ENCODE peak calls at places on chromosomes 1 and 21, in four cellular contexts. One of them, this sample, is unnamed.

GRCh38 chr1:87330201-87330953 is 1.7 kb downstream of the LMO4 start:
- DNase-seq in MCF 10A: peak; percentile 43
- DNase-seq in endothelial cell: no peak
- DNase-seq in neural progenitor cell: peak; percentile 76
- DNase-seq in this sample: peak; percentile 27

GRCh38 chr1:82273816-82274215 is 473.1 kb downstream of the ADGRL2 start:
- DNase-seq in MCF 10A: no peak
- DNase-seq in endothelial cell: no peak
- DNase-seq in neural progenitor cell: no peak
- DNase-seq in this sample: no peak

GRCh38 chr1:14476170-14476955 is 122.1 kb upstream of the KAZN start:
- DNase-seq in MCF 10A: peak; percentile 8
- DNase-seq in endothelial cell: no peak
- DNase-seq in neural progenitor cell: no peak
- DNase-seq in this sample: peak; percentile 82

GRCh38 chr1:33181038-33181861 is 593 bp downstream of the TRIM62 start:
- DNase-seq in MCF 10A: peak; percentile 38
- DNase-seq in endothelial cell: peak; percentile 47
- DNase-seq in neural progenitor cell: peak; percentile 79
- DNase-seq in this sample: peak; percentile 22

GRCh38 chr1:22876359-22877111 is 96.1 kb downstream of the LACTBL1 start:
- DNase-seq in MCF 10A: peak; percentile 71
- DNase-seq in endothelial cell: peak; percentile 20
- DNase-seq in neural progenitor cell: peak; percentile 94
- DNase-seq in this sample: peak; percentile 74

GRCh38 chr1:63864224-63864623 is 90.4 kb downstream of the ROR1 start:
- DNase-seq in MCF 10A: peak; percentile 52
- DNase-seq in endothelial cell: no peak
- DNase-seq in neural progenitor cell: no peak
- DNase-seq in this sample: peak; percentile 43

GRCh38 chr1:193143285-193143684 is 21.5 kb downstream of the CDC73 start:
- DNase-seq in MCF 10A: peak; percentile 35
- DNase-seq in endothelial cell: no peak
- DNase-seq in neural progenitor cell: no peak
- DNase-seq in this sample: no peak

GRCh38 chr1:39048745-39049370 is 22.7 kb downstream of the NDUFS5 start:
- DNase-seq in MCF 10A: no peak
- DNase-seq in endothelial cell: no peak
- DNase-seq in neural progenitor cell: no peak
- DNase-seq in this sample: no peak

GRCh38 chr1:208536176-208536575 is 292.0 kb upstream of the PLXNA2 start:
- DNase-seq in MCF 10A: no peak
- DNase-seq in endothelial cell: no peak
- DNase-seq in neural progenitor cell: peak; percentile 18
- DNase-seq in this sample: peak; percentile 1

GRCh38 chr1:208520700-208521099 is 276.5 kb upstream of the PLXNA2 start:
- DNase-seq in MCF 10A: no peak
- DNase-seq in endothelial cell: no peak
- DNase-seq in neural progenitor cell: no peak
- DNase-seq in this sample: no peak

GRCh38 chr1:205700865-205701401 is 20.6 kb upstream of the SLC45A3 start:
- DNase-seq in MCF 10A: peak; percentile 33
- DNase-seq in endothelial cell: peak; percentile 51
- DNase-seq in neural progenitor cell: peak; percentile 72
- DNase-seq in this sample: no peak

GRCh38 chr1:167791281-167792209 is 69.8 kb downstream of the MPZL1 start:
- DNase-seq in MCF 10A: peak; percentile 64
- DNase-seq in endothelial cell: no peak
- DNase-seq in neural progenitor cell: peak; percentile 56
- DNase-seq in this sample: peak; percentile 87

GRCh38 chr1:108527837-108528236 is 32.1 kb upstream of the EEIG2 start:
- DNase-seq in MCF 10A: no peak
- DNase-seq in endothelial cell: no peak
- DNase-seq in neural progenitor cell: no peak
- DNase-seq in this sample: no peak

GRCh38 chr1:117606608-117607261 is 887 bp downstream of the TENT5C start:
- DNase-seq in MCF 10A: peak; percentile 35
- DNase-seq in endothelial cell: no peak
- DNase-seq in neural progenitor cell: peak; percentile 46
- DNase-seq in this sample: peak; percentile 43

GRCh38 chr1:40774266-40774998 is 9.2 kb upstream of the KCNQ4 start:
- DNase-seq in MCF 10A: peak; percentile 52
- DNase-seq in endothelial cell: peak; percentile 72
- DNase-seq in neural progenitor cell: peak; percentile 79
- DNase-seq in this sample: no peak

GRCh38 chr1:54807756-54808155 is 6.6 kb upstream of the TTC22 start:
- DNase-seq in MCF 10A: no peak
- DNase-seq in endothelial cell: no peak
- DNase-seq in neural progenitor cell: no peak
- DNase-seq in this sample: no peak

GRCh38 chr1:248807067-248807737 is 18.5 kb downstream of the SH3BP5L start:
- DNase-seq in MCF 10A: peak; percentile 66
- DNase-seq in endothelial cell: peak; percentile 36
- DNase-seq in neural progenitor cell: peak; percentile 72
- DNase-seq in this sample: no peak

GRCh38 chr1:37233606-37234005 is 199.3 kb upstream of the GRIK3 start:
- DNase-seq in MCF 10A: peak; percentile 57
- DNase-seq in endothelial cell: no peak
- DNase-seq in neural progenitor cell: no peak
- DNase-seq in this sample: no peak

GRCh38 chr1:113456967-113457366 is 66.7 kb downstream of the MAGI3 start:
- DNase-seq in MCF 10A: peak; percentile 96
- DNase-seq in endothelial cell: no peak
- DNase-seq in neural progenitor cell: no peak
- DNase-seq in this sample: peak; percentile 97

GRCh38 chr1:243287128-243287470 is 31.3 kb downstream of the SDCCAG8 start:
- DNase-seq in MCF 10A: no peak
- DNase-seq in endothelial cell: no peak
- DNase-seq in neural progenitor cell: no peak
- DNase-seq in this sample: peak; percentile 70

GRCh38 chr1:218659911-218660677 is 315.0 kb downstream of the TGFB2 start:
- DNase-seq in MCF 10A: peak; percentile 42
- DNase-seq in endothelial cell: no peak
- DNase-seq in neural progenitor cell: peak; percentile 10
- DNase-seq in this sample: peak; percentile 68

GRCh38 chr1:111488669-111489068 is 14.8 kb downstream of the ADORA3 start:
- DNase-seq in MCF 10A: no peak
- DNase-seq in endothelial cell: no peak
- DNase-seq in neural progenitor cell: no peak
- DNase-seq in this sample: no peak

GRCh38 chr1:56357931-56358783 is 221.2 kb downstream of the PLPP3 start:
- DNase-seq in MCF 10A: no peak
- DNase-seq in endothelial cell: no peak
- DNase-seq in neural progenitor cell: no peak
- DNase-seq in this sample: no peak

GRCh38 chr1:241591317-241591716 is 48.9 kb downstream of the CHML start:
- DNase-seq in MCF 10A: peak; percentile 79
- DNase-seq in endothelial cell: no peak
- DNase-seq in neural progenitor cell: no peak
- DNase-seq in this sample: peak; percentile 67

GRCh38 chr21:43740497-43741156 is 21.7 kb downstream of the PDXK start:
- DNase-seq in MCF 10A: no peak
- DNase-seq in endothelial cell: peak; percentile 37
- DNase-seq in neural progenitor cell: peak; percentile 73
- DNase-seq in this sample: peak; percentile 54

GRCh38 chr1:206449566-206449965 is 20.7 kb upstream of the IKBKE start:
- DNase-seq in MCF 10A: no peak
- DNase-seq in endothelial cell: no peak
- DNase-seq in neural progenitor cell: no peak
- DNase-seq in this sample: peak; percentile 61

GRCh38 chr1:49229555-49229954 is 452.9 kb upstream of the BEND5 start:
- DNase-seq in MCF 10A: peak; percentile 11
- DNase-seq in endothelial cell: no peak
- DNase-seq in neural progenitor cell: no peak
- DNase-seq in this sample: no peak

GRCh38 chr1:51310871-51311613 is 19.3 kb downstream of the TTC39A start:
- DNase-seq in MCF 10A: no peak
- DNase-seq in endothelial cell: no peak
- DNase-seq in neural progenitor cell: no peak
- DNase-seq in this sample: no peak

GRCh38 chr1:51653127-51653526 is 36.2 kb downstream of the OSBPL9 start:
- DNase-seq in MCF 10A: no peak
- DNase-seq in endothelial cell: no peak
- DNase-seq in neural progenitor cell: peak; percentile 11
- DNase-seq in this sample: no peak

GRCh38 chr1:2108213-2108876 is 58.1 kb downstream of the PRKCZ start:
- DNase-seq in MCF 10A: no peak
- DNase-seq in endothelial cell: peak; percentile 56
- DNase-seq in neural progenitor cell: peak; percentile 71
- DNase-seq in this sample: no peak

GRCh38 chr1:46174448-46175231 is at the start of gene TSPAN1:
- DNase-seq in MCF 10A: peak; percentile 91
- DNase-seq in endothelial cell: no peak
- DNase-seq in neural progenitor cell: no peak
- DNase-seq in this sample: no peak

GRCh38 chr1:218462591-218462990 is 117.5 kb downstream of the TGFB2 start:
- DNase-seq in MCF 10A: no peak
- DNase-seq in endothelial cell: no peak
- DNase-seq in neural progenitor cell: no peak
- DNase-seq in this sample: no peak

GRCh38 chr1:209899948-209900347 is 38.1 kb upstream of the SYT14 start:
- DNase-seq in MCF 10A: peak; percentile 54
- DNase-seq in endothelial cell: peak; percentile 21
- DNase-seq in neural progenitor cell: peak; percentile 56
- DNase-seq in this sample: no peak
- TF ChIP-seq CTCF in MCF 10A: peak; percentile 36
- TF ChIP-seq CTCF in endothelial cell: peak; percentile 44
- TF ChIP-seq CTCF in neural progenitor cell: peak; percentile 55
- TF ChIP-seq CTCF in this sample: peak; percentile 38

DNA sequence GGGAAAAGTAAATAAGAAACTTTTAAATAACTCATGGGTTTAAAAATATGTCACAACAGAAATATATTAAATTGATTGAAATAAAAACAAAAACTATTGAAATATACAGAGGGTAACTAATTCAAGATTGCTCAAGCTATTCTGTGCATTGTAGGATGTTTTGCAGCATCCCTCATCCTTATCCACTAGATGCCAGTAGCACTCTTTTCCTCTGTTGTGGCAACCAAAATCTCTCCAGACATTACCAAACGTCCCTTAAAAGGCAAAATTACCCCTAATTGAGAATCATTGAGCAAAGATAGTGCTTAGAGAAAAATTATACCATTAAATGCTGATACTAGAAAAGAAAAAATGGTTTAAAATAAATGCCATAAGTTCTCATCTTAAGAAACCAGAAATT is 682.6 kb downstream of the RWDD3 start:
- DNase-seq in MCF 10A: peak; percentile 13
- DNase-seq in endothelial cell: no peak
- DNase-seq in neural progenitor cell: peak; percentile 40
- DNase-seq in this sample: peak; percentile 5
- TF ChIP-seq CTCF in MCF 10A: peak; percentile 12
- TF ChIP-seq CTCF in endothelial cell: no peak
- TF ChIP-seq CTCF in neural progenitor cell: peak; percentile 64
- TF ChIP-seq CTCF in this sample: peak; percentile 45

DNA sequence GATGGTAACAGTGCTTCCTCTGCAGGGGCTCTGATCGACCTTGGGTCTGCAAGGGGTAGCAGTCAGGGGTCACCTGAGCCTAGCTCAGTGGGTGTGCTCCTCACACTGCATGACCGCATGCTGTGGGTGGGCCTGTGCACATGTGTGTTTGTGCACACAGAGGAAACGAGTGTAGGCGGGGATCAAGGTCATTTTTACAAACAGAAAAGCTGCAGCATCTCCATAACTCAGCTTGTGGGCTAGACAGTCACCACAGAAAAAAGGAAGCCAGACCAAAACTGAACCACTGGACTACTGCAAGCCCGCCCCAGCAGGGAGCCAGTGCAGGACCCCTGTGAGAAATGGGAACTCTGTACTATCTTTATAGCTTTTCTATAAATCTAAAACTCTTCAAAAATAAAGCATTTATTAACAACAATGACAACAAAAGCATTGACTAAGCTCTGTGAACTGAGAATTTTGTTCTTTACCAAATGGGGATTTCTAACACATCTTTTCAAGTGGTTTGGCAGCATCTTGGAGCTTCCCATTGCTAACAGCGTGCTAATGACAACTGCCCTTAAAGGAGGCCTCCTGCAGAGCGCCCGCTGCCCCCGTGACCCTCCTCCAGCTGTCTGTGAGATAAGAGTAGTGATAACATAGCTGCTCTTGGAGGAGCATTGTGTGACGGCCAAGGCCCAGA is 19.9 kb upstream of the NEK2 start:
- DNase-seq in MCF 10A: no peak
- DNase-seq in endothelial cell: no peak
- DNase-seq in neural progenitor cell: peak; percentile 11
- DNase-seq in this sample: no peak
- TF ChIP-seq CTCF in MCF 10A: no peak
- TF ChIP-seq CTCF in endothelial cell: no peak
- TF ChIP-seq CTCF in neural progenitor cell: no peak
- TF ChIP-seq CTCF in this sample: no peak

DNA sequence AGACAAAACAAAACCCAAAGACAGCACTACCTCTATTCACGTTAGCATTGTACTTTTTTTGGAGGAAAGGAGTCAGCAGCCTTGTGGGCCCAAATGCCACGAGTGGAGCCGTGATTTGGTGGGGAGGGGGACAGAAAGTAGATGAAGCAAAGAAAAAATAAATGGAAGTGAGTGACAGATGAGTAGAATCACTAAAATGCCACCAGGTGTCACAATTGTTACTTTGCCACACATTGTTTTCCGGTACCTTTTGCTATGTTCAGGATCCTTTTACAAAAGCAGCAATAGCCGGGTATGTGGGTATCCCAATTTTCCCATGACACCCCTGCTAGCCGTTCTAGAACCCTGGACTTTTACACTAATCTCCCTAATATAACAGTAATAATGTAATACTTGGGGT is 85.0 kb upstream of the AK4 start:
- DNase-seq in MCF 10A: no peak
- DNase-seq in endothelial cell: no peak
- DNase-seq in neural progenitor cell: no peak
- DNase-seq in this sample: no peak
- TF ChIP-seq CTCF in MCF 10A: peak; percentile 20
- TF ChIP-seq CTCF in endothelial cell: no peak
- TF ChIP-seq CTCF in neural progenitor cell: peak; percentile 14
- TF ChIP-seq CTCF in this sample: no peak

GRCh38 chr1:9874412-9874811 is 35.7 kb downstream of the CTNNBIP1 start:
- DNase-seq in MCF 10A: no peak
- DNase-seq in endothelial cell: no peak
- DNase-seq in neural progenitor cell: no peak
- DNase-seq in this sample: no peak

GRCh38 chr1:9874959-9875635 is 35.0 kb downstream of the CTNNBIP1 start:
- DNase-seq in MCF 10A: peak; percentile 73
- DNase-seq in endothelial cell: peak; percentile 78
- DNase-seq in neural progenitor cell: peak; percentile 92
- DNase-seq in this sample: peak; percentile 25

GRCh38 chr1:9878421-9878820 is 31.6 kb downstream of the CTNNBIP1 start:
- DNase-seq in MCF 10A: no peak
- DNase-seq in endothelial cell: no peak
- DNase-seq in neural progenitor cell: no peak
- DNase-seq in this sample: no peak

GRCh38 chr1:9875636-9876000 is 34.5 kb downstream of the CTNNBIP1 start:
- DNase-seq in MCF 10A: no peak
- DNase-seq in endothelial cell: no peak
- DNase-seq in neural progenitor cell: no peak
- DNase-seq in this sample: no peak

GRCh38 chr1:9877962-9878361 is 32.1 kb downstream of the CTNNBIP1 start:
- DNase-seq in MCF 10A: peak; percentile 75
- DNase-seq in endothelial cell: no peak
- DNase-seq in neural progenitor cell: no peak
- DNase-seq in this sample: no peak
- TF ChIP-seq CTCF in MCF 10A: no peak
- TF ChIP-seq CTCF in endothelial cell: no peak
- TF ChIP-seq CTCF in neural progenitor cell: no peak
- TF ChIP-seq CTCF in this sample: no peak

GRCh38 chr1:176656257-176656995 is 193.5 kb downstream of the PAPPA2 start:
- DNase-seq in MCF 10A: peak; percentile 53
- DNase-seq in endothelial cell: no peak
- DNase-seq in neural progenitor cell: peak; percentile 52
- DNase-seq in this sample: peak; percentile 94
- TF ChIP-seq CTCF in MCF 10A: no peak
- TF ChIP-seq CTCF in endothelial cell: no peak
- TF ChIP-seq CTCF in neural progenitor cell: no peak
- TF ChIP-seq CTCF in this sample: no peak